ENCODE peak calls at places on chromosomes 2 and 18, in eight cellular contexts. A is adrenal gland; P is esophagus squamous epithelium; B is effector memory CD4-positive, alpha-beta T cell; L is CD8-positive, alpha-beta T cell; H is neural progenitor cell; V is colonic mucosa; E is fibroblast of lung. W is an unnamed sample.

GRCh38 chr2:207317358-207317984 is 151.7 kb upstream of the KLF7 start:
- DNase-seq in P (no peak), H (no peak), B (no peak), E (peak), A (no peak), V (no peak), L (no peak), W (no peak)

GRCh38 chr2:128732976-128733431 is 414.3 kb upstream of the HS6ST1 start:
- DNase-seq in E (peak), A (no peak), L (no peak), B (no peak), P (no peak), H (no peak), V (no peak), W (no peak)

GRCh38 chr2:28477087-28477486 is 18.8 kb upstream of the PLB1 start:
- DNase-seq in L (no peak), A (no peak), V (no peak), E (no peak), B (no peak), H (no peak), P (no peak), W (no peak)

GRCh38 chr2:207885010-207885409 is 115.3 kb upstream of the FZD5 start:
- DNase-seq in E (no peak), H (no peak), P (no peak), B (no peak), L (no peak), A (peak), V (peak), W (no peak)

GRCh38 chr2:215476424-215476823 is 40.6 kb upstream of the FN1 start:
- DNase-seq in E (peak), A (no peak), V (no peak), B (no peak), P (no peak), H (no peak), L (no peak), W (no peak)

GRCh38 chr2:173851256-173851655 is 113.9 kb downstream of the SP3 start:
- DNase-seq in A (peak), E (peak), L (no peak), H (no peak), V (no peak), B (no peak), P (no peak), W (no peak)

GRCh38 chr18:13437801-13438506 is 219.4 kb downstream of the LDLRAD4 start:
- DNase-seq in E (no peak), P (no peak), L (peak), A (no peak), V (no peak), H (no peak), B (peak), W (no peak)

GRCh38 chr2:172239944-172240590 is 137.4 kb upstream of the DLX2 start:
- DNase-seq in P (no peak), E (peak), H (no peak), L (no peak), A (no peak), V (no peak), B (no peak), W (no peak)

GRCh38 chr2:66430195-66430905 is 4.6 kb upstream of the MEIS1 start:
- DNase-seq in L (no peak), H (no peak), E (no peak), P (no peak), B (no peak), A (no peak), V (no peak), W (no peak)

GRCh38 chr18:3186678-3187658 is 32.8 kb downstream of the MYOM1 start:
- DNase-seq in H (no peak), B (no peak), V (no peak), L (no peak), A (no peak), P (no peak), E (no peak), W (no peak)

GRCh38 chr2:168550670-168551069 is 94.6 kb downstream of the CERS6 start:
- DNase-seq in L (no peak), A (no peak), P (no peak), B (no peak), E (no peak), H (peak), V (no peak), W (no peak)

GRCh38 chr18:54284967-54285785 is 15.9 kb downstream of the POLI start:
- DNase-seq in E (peak), B (peak), L (no peak), H (no peak), A (peak), P (no peak), V (no peak), W (no peak)

GRCh38 chr2:162890690-162891311 is 52.2 kb upstream of the KCNH7 start:
- DNase-seq in A (no peak), L (no peak), H (peak), B (no peak), V (no peak), P (no peak), E (peak), W (no peak)

GRCh38 chr2:6077585-6077984 is 385.4 kb downstream of the SOX11 start:
- DNase-seq in P (no peak), E (no peak), A (no peak), L (no peak), V (no peak), B (no peak), H (no peak), W (no peak)

GRCh38 chr2:213216461-213216860 is 65.0 kb upstream of the IKZF2 start:
- DNase-seq in P (no peak), B (no peak), L (no peak), V (no peak), A (no peak), H (no peak), E (peak), W (no peak)

GRCh38 chr2:84919885-84920580 is 14.6 kb downstream of the TMSB10 start:
- DNase-seq in V (no peak), B (no peak), A (peak), E (peak), H (no peak), P (no peak), L (no peak), W (no peak)

GRCh38 chr18:295756-296155 is 27.9 kb upstream of the THOC1 start:
- DNase-seq in L (no peak), E (peak), A (no peak), P (no peak), H (no peak), B (no peak), V (no peak), W (no peak)

GRCh38 chr2:196112408-196113039 is 43.9 kb upstream of the DNAH7 start:
- DNase-seq in H (no peak), B (no peak), E (peak), V (no peak), L (no peak), A (no peak), P (no peak), W (no peak)

GRCh38 chr2:218944759-218945404 is 14.6 kb upstream of the CDK5R2 start:
- DNase-seq in H (no peak), E (no peak), L (no peak), B (no peak), P (no peak), V (no peak), A (no peak), W (no peak)

GRCh38 chr18:2897015-2897414 is 50.2 kb downstream of the EMILIN2 start:
- DNase-seq in V (no peak), B (no peak), P (no peak), E (no peak), L (no peak), A (no peak), H (peak), W (no peak)

GRCh38 chr2:69217333-69218080 is 169.5 kb downstream of the GFPT1 start:
- DNase-seq in A (no peak), P (no peak), B (no peak), E (no peak), L (no peak), H (no peak), V (no peak), W (no peak)

GRCh38 chr18:631560-631959 is 25.9 kb upstream of the TYMS start:
- DNase-seq in P (no peak), V (no peak), L (no peak), E (no peak), A (no peak), B (no peak), H (no peak), W (no peak)

GRCh38 chr2:11305958-11306357 is 38.5 kb downstream of the ROCK2 start:
- DNase-seq in P (no peak), B (no peak), H (no peak), E (peak), A (no peak), L (no peak), V (no peak), W (no peak)

GRCh38 chr2:73260338-73260984 is 23.8 kb downstream of the FBXO41 start:
- DNase-seq in V (no peak), H (peak), L (no peak), A (peak), B (no peak), E (peak), P (no peak), W (no peak)

GRCh38 chr2:9914384-9915065 is 37.0 kb upstream of the GRHL1 start:
- DNase-seq in H (no peak), P (no peak), V (no peak), L (no peak), B (no peak), A (peak), E (peak), W (no peak)

GRCh38 chr2:43950383-43951008 is 45.3 kb downstream of the LRPPRC start:
- DNase-seq in H (peak), L (no peak), V (no peak), A (peak), E (peak), P (no peak), B (peak), W (no peak)

DNA sequence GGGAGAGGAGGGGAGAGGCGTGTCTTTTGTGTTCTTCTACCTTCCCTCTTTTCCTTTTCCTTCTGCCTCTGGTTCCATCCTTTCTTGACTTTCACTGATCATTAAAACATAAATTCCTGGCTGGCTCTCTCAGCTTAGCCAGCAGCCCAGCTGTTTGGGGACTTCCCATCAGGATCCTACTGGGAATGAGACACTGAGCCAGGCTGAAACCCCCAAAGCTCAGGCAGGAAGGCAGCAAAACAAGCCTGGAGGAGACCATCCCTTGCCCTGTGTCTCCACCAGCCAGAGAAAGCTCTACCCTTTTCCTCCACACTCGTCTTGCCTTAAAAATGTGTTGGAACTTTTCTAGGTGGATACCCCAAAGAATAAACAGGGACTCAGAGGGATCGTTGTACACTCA is 75.2 kb downstream of the CTIF start:
- DNase-seq in V (no peak), L (no peak), E (no peak), A (no peak), B (no peak), P (no peak), H (no peak), W (no peak)
- H3K27ac ChIP-seq in V (no peak), L (no peak), E (no peak), A (peak), B (no peak), P (peak), H (no peak), W (peak)

DNA sequence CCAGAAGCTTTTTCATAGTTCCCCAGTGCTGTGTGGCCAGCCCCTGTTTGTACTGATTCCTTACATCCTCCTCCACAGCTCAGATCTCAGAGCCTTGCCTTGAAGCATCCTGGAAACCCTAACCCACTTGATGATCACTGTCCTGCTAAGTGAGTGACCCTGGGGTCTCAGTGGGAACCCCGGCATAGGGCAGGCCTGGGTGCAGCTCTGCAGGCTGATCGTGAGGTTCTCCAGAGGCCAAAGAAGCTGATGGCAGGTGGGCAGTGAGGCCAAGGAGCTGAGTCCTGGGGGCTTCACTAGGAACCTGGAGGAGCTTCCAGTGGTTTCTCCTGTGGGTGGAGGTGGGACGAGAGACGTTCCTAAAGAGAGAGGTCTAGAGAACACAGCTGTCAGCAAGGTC is 47.4 kb upstream of the BIN1 start:
- DNase-seq in A (no peak), L (peak), B (no peak), E (no peak), P (no peak), V (no peak), H (no peak), W (no peak)
- H3K27ac ChIP-seq in A (peak), L (no peak), B (no peak), E (peak), P (peak), V (no peak), H (no peak), W (peak)

GRCh38 chr2:237699870-237700582 is 72.6 kb downstream of the LRRFIP1 start:
- DNase-seq in V (no peak), L (no peak), P (no peak), B (no peak), A (no peak), E (no peak), H (no peak), W (no peak)

GRCh38 chr2:237698338-237698694 is 70.9 kb downstream of the LRRFIP1 start:
- DNase-seq in A (no peak), V (no peak), E (no peak), L (no peak), B (no peak), P (no peak), H (no peak), W (no peak)

GRCh38 chr2:237695201-237695780 is 67.9 kb downstream of the LRRFIP1 start:
- DNase-seq in P (no peak), B (no peak), A (no peak), V (peak), E (peak), H (no peak), L (peak), W (no peak)

GRCh38 chr2:237696471-237696870 is 69.1 kb downstream of the LRRFIP1 start:
- DNase-seq in A (no peak), E (no peak), L (peak), V (no peak), H (no peak), P (no peak), B (no peak), W (no peak)

DNA sequence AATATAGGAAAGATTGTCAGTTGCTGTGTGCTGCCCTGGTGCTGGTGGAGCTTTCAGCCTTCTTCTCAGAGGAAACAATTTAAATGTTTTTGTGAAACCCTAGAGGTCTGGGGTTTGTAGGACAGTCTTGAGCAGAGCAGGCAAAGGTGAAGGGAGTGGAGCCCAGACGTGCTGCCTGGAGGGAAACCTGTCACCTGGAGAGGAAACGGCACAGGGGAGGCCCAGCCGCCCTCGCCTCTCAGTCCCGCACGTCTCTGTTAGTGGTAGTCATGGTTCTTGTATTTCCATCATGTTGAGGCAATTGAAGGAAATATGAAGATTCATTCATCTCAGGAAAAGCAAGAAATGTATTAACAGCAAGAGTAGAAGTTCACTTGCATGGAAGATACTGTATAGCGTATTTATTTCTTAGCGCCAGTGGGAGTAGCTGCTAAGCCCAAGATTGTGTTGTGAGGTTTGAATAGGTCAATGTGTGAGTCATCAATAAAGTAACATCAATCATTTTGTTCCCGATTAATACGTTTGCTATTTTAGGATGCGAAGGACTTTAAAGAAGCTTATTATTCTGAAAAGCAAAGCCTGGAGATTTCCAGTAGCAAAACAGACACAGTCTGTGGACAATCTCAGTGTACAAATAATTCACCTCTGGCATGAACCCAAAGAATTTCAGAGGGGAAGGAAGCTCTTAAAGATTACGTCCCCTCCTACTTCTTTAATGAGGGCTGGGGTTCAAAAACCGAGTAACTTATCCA is 70.4 kb downstream of the LRRFIP1 start:
- DNase-seq in L (no peak), H (no peak), E (peak), P (no peak), V (no peak), B (no peak), A (no peak), W (no peak)
- H3K27ac ChIP-seq in L (peak), H (no peak), E (no peak), P (peak), V (peak), B (peak), A (peak), W (no peak)

GRCh38 chr2:54577035-54577434 is 120.9 kb downstream of the SPTBN1 start:
- DNase-seq in A (peak), E (no peak), B (no peak), L (no peak), H (no peak), P (no peak), V (peak), W (no peak)

GRCh38 chr2:54579061-54579681 is 123.0 kb downstream of the SPTBN1 start:
- DNase-seq in P (no peak), L (no peak), V (no peak), B (no peak), H (no peak), E (no peak), A (no peak), W (no peak)

GRCh38 chr2:54579682-54580349 is 123.7 kb downstream of the SPTBN1 start:
- DNase-seq in P (no peak), H (no peak), V (peak), E (no peak), L (no peak), A (no peak), B (peak), W (no peak)

GRCh38 chr2:54578668-54579045 is 122.5 kb downstream of the SPTBN1 start:
- DNase-seq in V (no peak), B (no peak), P (no peak), A (no peak), E (no peak), L (no peak), H (no peak), W (no peak)

DNA sequence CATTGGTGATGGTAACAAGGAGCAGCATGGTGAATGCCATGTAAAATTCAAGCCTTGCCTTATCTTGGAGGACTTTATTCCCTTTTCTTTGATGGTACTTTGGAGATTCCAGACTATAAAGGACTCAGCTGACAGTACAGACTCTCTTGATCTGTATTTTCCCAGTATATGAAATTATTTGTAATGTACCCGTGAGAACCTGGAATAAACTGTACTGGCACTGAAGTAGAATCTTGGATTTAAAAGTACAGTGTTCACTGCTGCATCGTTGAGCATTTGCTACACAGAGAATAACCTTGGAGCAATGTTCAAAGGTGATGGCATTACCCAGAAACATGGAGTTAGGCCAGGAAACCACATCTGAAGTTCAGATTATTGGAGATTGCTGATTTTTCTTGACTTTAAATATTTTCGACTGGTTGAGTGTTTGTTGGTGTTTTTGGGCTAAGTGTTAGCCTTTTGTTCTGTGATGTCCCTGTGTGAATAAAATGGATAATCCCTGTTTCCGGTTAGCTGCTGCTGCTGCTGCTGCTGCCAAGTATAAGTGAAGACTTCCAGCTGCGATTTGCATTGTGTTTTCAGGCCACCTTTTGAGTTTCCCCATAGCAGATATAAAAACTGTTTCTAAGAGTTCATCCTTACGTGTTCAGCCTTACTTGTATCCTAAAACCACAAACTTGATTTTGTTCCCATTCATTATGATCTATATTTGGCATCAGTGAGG is 122.0 kb downstream of the SPTBN1 start:
- DNase-seq in A (no peak), P (no peak), E (no peak), H (peak), B (no peak), V (no peak), L (no peak), W (no peak)
- H3K27ac ChIP-seq in A (peak), P (peak), E (no peak), H (no peak), B (peak), V (peak), L (peak), W (no peak)

GRCh38 chr2:20140321-20141055 is 84.4 kb downstream of the SDC1 start:
- DNase-seq in P (no peak), H (no peak), A (no peak), V (no peak), B (no peak), L (no peak), E (no peak), W (no peak)
- H3K27ac ChIP-seq in P (peak), H (no peak), A (peak), V (no peak), B (no peak), L (no peak), E (peak), W (no peak)

GRCh38 chr18:23115683-23116096 is 19.6 kb upstream of the CABLES1 start:
- DNase-seq in P (no peak), H (no peak), B (no peak), E (peak), A (no peak), L (no peak), V (no peak), W (no peak)

GRCh38 chr18:23114171-23114881 is 21.0 kb upstream of the CABLES1 start:
- DNase-seq in E (no peak), A (no peak), H (no peak), B (no peak), P (no peak), V (no peak), L (no peak), W (no peak)

GRCh38 chr18:23113576-23113975 is 21.7 kb upstream of the CABLES1 start:
- DNase-seq in V (no peak), P (no peak), A (no peak), H (no peak), B (no peak), E (no peak), L (no peak), W (no peak)

DNA sequence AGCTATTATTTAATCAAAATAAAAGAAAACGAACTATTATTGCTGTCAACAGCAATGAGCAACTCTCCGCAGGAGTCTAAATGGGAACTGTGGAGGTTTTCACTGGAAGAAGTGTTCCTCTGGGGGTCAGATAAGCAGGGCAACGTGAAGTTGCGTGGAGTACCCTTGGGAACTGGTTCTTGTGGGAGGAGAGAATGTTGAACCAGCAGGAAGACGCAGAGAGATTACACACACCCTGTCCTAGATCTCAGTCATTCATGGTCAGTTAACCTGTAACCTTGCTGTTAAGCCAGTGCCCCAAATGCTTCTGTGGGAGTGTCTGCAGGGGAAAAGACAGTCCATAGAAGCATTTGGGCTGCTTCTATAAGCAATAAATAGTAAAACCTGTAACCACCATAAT is 20.4 kb upstream of the CABLES1 start:
- DNase-seq in A (no peak), L (no peak), B (no peak), P (no peak), H (no peak), V (no peak), E (no peak), W (no peak)
- H3K27ac ChIP-seq in A (no peak), L (no peak), B (no peak), P (peak), H (no peak), V (no peak), E (peak), W (no peak)